ENCODE peak calls at places on chromosomes 4 and X, in four cellular contexts. One of them, this sample, is unnamed.

GRCh38 chr4:87853108-87853507 is 20.3 kb downstream of the MEPE start:
- DNase-seq in H1: no peak
- DNase-seq in GM12878: no peak
- DNase-seq in HepG2: peak
- DNase-seq in this sample: no peak

GRCh38 chr4:8144359-8144758 is 14.3 kb downstream of the ABLIM2 start:
- DNase-seq in H1: no peak
- DNase-seq in GM12878: no peak
- DNase-seq in HepG2: no peak
- DNase-seq in this sample: no peak

GRCh38 chr4:173311368-173311767 is 22.8 kb downstream of the HMGB2 start:
- DNase-seq in H1: no peak
- DNase-seq in GM12878: no peak
- DNase-seq in HepG2: no peak
- DNase-seq in this sample: no peak

GRCh38 chrX:9327086-9327746 is 137.6 kb upstream of the TBL1X start:
- DNase-seq in H1: no peak
- DNase-seq in GM12878: no peak
- DNase-seq in HepG2: no peak
- DNase-seq in this sample: no peak

GRCh38 chrX:53048169-53049126 is at the start of gene GPR173:
- DNase-seq in H1: no peak
- DNase-seq in GM12878: no peak
- DNase-seq in HepG2: no peak
- DNase-seq in this sample: no peak

GRCh38 chrX:12701625-12702024 is 89.6 kb upstream of the PRPS2 start:
- DNase-seq in H1: peak
- DNase-seq in GM12878: peak
- DNase-seq in HepG2: peak
- DNase-seq in this sample: peak

GRCh38 chr4:101933855-101934254 is 143.3 kb downstream of the BANK1 start:
- DNase-seq in H1: no peak
- DNase-seq in GM12878: no peak
- DNase-seq in HepG2: no peak
- DNase-seq in this sample: no peak

GRCh38 chr4:19216495-19216894 is 1035.2 kb upstream of the SLIT2 start:
- DNase-seq in H1: no peak
- DNase-seq in GM12878: no peak
- DNase-seq in HepG2: no peak
- DNase-seq in this sample: no peak

GRCh38 chr4:8494218-8494617 is 53.6 kb downstream of the TRMT44 start:
- DNase-seq in H1: no peak
- DNase-seq in GM12878: no peak
- DNase-seq in HepG2: no peak
- DNase-seq in this sample: no peak

GRCh38 chr4:86640469-86640868 is 46.4 kb downstream of the PTPN13 start:
- DNase-seq in H1: no peak
- DNase-seq in GM12878: no peak
- DNase-seq in HepG2: no peak
- DNase-seq in this sample: no peak

GRCh38 chr4:182802621-182803020 is 114.6 kb downstream of the DCTD start:
- DNase-seq in H1: no peak
- DNase-seq in GM12878: no peak
- DNase-seq in HepG2: no peak
- DNase-seq in this sample: no peak

GRCh38 chrX:150506486-150506885 is 61.9 kb upstream of the MTM1 start:
- DNase-seq in H1: no peak
- DNase-seq in GM12878: no peak
- DNase-seq in HepG2: no peak
- DNase-seq in this sample: no peak

GRCh38 chr4:163755013-163755412 is 260.5 kb downstream of the TMA16 start:
- DNase-seq in H1: no peak
- DNase-seq in GM12878: peak
- DNase-seq in HepG2: no peak
- DNase-seq in this sample: no peak

GRCh38 chrX:2610246-2611170 is 80.6 kb upstream of the CD99 start:
- DNase-seq in H1: no peak
- DNase-seq in GM12878: no peak
- DNase-seq in HepG2: no peak
- DNase-seq in this sample: no peak

GRCh38 chr4:139822391-139822790 is 156.8 kb downstream of the MGST2 start:
- DNase-seq in H1: no peak
- DNase-seq in GM12878: no peak
- DNase-seq in HepG2: no peak
- DNase-seq in this sample: no peak

GRCh38 chr4:105147226-105148151 is 813 bp downstream of the TET2 start:
- DNase-seq in H1: no peak
- DNase-seq in GM12878: no peak
- DNase-seq in HepG2: peak
- DNase-seq in this sample: peak

GRCh38 chr4:70505152-70505748 is 13.1 kb upstream of the AMTN start:
- DNase-seq in H1: peak
- DNase-seq in GM12878: no peak
- DNase-seq in HepG2: peak
- DNase-seq in this sample: peak

GRCh38 chr4:127138586-127138985 is 494.2 kb upstream of the INTU start:
- DNase-seq in H1: no peak
- DNase-seq in GM12878: no peak
- DNase-seq in HepG2: no peak
- DNase-seq in this sample: no peak

GRCh38 chr4:153142700-153143438 is 61.4 kb upstream of the TRIM2 start:
- DNase-seq in H1: no peak
- DNase-seq in GM12878: no peak
- DNase-seq in HepG2: peak
- DNase-seq in this sample: no peak

GRCh38 chr4:89915151-89915550 is 20.5 kb downstream of the MMRN1 start:
- DNase-seq in H1: no peak
- DNase-seq in GM12878: no peak
- DNase-seq in HepG2: no peak
- DNase-seq in this sample: no peak

GRCh38 chr4:169236901-169237626 is 33.7 kb downstream of the SH3RF1 start:
- DNase-seq in H1: no peak
- DNase-seq in GM12878: no peak
- DNase-seq in HepG2: no peak
- DNase-seq in this sample: no peak

GRCh38 chr4:68803013-68803412 is 12.8 kb upstream of the UGT2B10 start:
- DNase-seq in H1: no peak
- DNase-seq in GM12878: no peak
- DNase-seq in HepG2: no peak
- DNase-seq in this sample: peak

GRCh38 chr4:54213001-54213400 is 16.1 kb upstream of the PDGFRA start:
- DNase-seq in H1: no peak
- DNase-seq in GM12878: no peak
- DNase-seq in HepG2: no peak
- DNase-seq in this sample: no peak

GRCh38 chr4:109472343-109472761 is 38.7 kb downstream of the SEC24B start:
- DNase-seq in H1: no peak
- DNase-seq in GM12878: no peak
- DNase-seq in HepG2: no peak
- DNase-seq in this sample: peak

GRCh38 chr4:113444386-113444785 is 317.2 kb downstream of the CAMK2D start:
- DNase-seq in H1: no peak
- DNase-seq in GM12878: no peak
- DNase-seq in HepG2: no peak
- DNase-seq in this sample: no peak

GRCh38 chr4:158644755-158645154 is 26.9 kb downstream of the C4orf46 start:
- DNase-seq in H1: no peak
- DNase-seq in GM12878: no peak
- DNase-seq in HepG2: no peak
- DNase-seq in this sample: no peak

GRCh38 chr4:28744066-28744465 is 1883.4 kb downstream of the STIM2 start:
- DNase-seq in H1: no peak
- DNase-seq in GM12878: no peak
- DNase-seq in HepG2: no peak
- DNase-seq in this sample: no peak

GRCh38 chrX:140712413-140713173 is 3.0 kb downstream of the LINC00632 start:
- DNase-seq in H1: peak
- DNase-seq in GM12878: no peak
- DNase-seq in HepG2: no peak
- DNase-seq in this sample: no peak
- TF ChIP-seq BRCA1 in H1: no peak
- TF ChIP-seq BRCA1 in GM12878: no peak
- TF ChIP-seq BRCA1 in HepG2: no peak
- TF ChIP-seq BRCA1 in this sample: no peak

GRCh38 chrX:153932220-153932915 is 2.5 kb downstream of the NAA10 start:
- DNase-seq in H1: no peak
- DNase-seq in GM12878: no peak
- DNase-seq in HepG2: no peak
- DNase-seq in this sample: no peak

GRCh38 chrX:153931748-153932147 is 3.1 kb downstream of the NAA10 start:
- DNase-seq in H1: no peak
- DNase-seq in GM12878: no peak
- DNase-seq in HepG2: no peak
- DNase-seq in this sample: no peak

GRCh38 chrX:153934473-153935325 is at the start of gene NAA10:
- DNase-seq in H1: no peak
- DNase-seq in GM12878: no peak
- DNase-seq in HepG2: peak
- DNase-seq in this sample: peak

GRCh38 chrX:153935326-153935851 is 552 bp upstream of the NAA10 start:
- DNase-seq in H1: no peak
- DNase-seq in GM12878: no peak
- DNase-seq in HepG2: no peak
- DNase-seq in this sample: no peak

DNA sequence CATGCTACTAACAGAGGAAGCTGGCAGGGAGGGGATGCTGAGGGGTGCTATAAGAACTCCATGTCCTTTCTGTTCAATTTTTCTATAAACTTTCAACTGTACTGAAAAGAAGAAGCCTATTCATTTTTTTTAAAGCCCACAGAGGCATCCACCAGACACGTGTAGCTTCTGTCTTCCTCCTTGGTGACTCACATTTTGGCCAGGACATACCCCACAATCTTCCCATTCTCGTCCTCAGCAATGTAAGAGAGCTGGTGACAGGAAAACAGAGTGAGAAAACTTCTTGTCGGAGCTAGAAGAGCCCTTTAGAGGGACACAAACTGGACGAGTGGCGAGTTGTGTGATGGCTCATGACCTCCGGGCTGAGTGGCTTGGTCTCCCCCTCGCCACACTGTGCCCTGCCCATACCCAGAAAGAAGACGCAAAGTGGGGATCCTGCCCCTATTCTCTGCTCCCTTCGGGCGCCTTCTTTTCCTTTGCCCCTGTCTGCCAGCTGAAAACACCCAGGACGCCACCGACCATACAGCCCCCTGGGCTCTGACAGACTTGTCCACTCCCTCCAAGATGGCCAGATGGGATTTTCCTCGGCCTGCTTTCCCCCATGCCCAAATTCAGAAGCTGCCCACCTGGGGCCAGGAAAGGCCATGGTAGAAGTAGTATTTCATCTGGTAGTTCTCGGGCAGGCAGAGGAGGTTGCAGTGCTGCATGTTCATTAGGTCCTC is 925 bp downstream of the NAA10 start:
- DNase-seq in H1: no peak
- DNase-seq in GM12878: no peak
- DNase-seq in HepG2: no peak
- DNase-seq in this sample: no peak
- TF ChIP-seq BRCA1 in H1: no peak
- TF ChIP-seq BRCA1 in GM12878: no peak
- TF ChIP-seq BRCA1 in HepG2: no peak
- TF ChIP-seq BRCA1 in this sample: no peak

DNA sequence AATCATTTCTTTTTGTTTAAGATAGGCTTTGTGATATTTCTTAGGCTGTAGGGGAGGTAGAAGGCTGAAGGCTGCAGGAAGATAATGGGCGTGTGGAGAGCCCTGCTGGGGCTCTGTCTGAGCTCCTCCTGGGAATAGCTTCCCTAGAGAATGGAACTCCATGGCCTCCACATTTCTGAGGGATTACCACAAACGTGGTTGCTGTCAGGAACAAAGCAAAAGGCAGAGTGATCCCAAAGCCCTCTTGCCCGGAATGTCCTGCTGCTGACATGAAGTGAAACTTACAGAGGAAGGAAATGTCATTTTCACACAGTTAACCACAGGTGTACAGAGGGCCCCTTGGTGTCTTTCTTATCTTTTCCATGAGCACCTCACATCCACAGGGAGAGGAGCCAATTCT is 89.3 kb downstream of the DDIT4L start:
- DNase-seq in H1: no peak
- DNase-seq in GM12878: no peak
- DNase-seq in HepG2: no peak
- DNase-seq in this sample: no peak
- TF ChIP-seq BRCA1 in H1: no peak
- TF ChIP-seq BRCA1 in GM12878: no peak
- TF ChIP-seq BRCA1 in HepG2: no peak
- TF ChIP-seq BRCA1 in this sample: no peak

GRCh38 chr4:6495296-6495590 is 22.8 kb upstream of the PPP2R2C start:
- DNase-seq in H1: no peak
- DNase-seq in GM12878: no peak
- DNase-seq in HepG2: no peak
- DNase-seq in this sample: no peak
- TF ChIP-seq BRCA1 in H1: no peak
- TF ChIP-seq BRCA1 in GM12878: no peak
- TF ChIP-seq BRCA1 in HepG2: no peak
- TF ChIP-seq BRCA1 in this sample: no peak

DNA sequence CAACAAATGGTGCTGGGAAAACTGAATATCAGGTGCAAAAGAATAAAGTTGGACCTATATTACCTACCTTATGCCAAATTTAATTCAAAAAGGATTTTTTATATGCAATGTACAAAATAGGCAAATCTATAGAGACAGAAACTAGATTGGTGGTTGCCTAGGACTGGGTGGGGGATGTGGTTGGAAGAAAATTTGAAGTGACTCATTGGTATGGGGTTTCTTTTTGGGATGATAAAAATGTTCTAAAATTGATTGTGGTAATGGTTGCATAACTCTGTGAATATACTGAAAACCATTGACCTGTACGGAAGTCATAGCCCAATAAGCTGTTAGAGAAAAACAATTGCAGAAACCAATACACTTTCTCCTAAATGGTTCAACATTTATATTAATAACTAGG is 72.1 kb downstream of the COL4A5 start:
- DNase-seq in H1: no peak
- DNase-seq in GM12878: no peak
- DNase-seq in HepG2: no peak
- DNase-seq in this sample: no peak
- TF ChIP-seq BRCA1 in H1: no peak
- TF ChIP-seq BRCA1 in GM12878: no peak
- TF ChIP-seq BRCA1 in HepG2: no peak
- TF ChIP-seq BRCA1 in this sample: no peak